ENCODE peak calls at places on chromosomes 2 and 18, in eight cellular contexts. E is cardiac fibroblast; L is fibroblast of the conjunctiva; S is stimulated activated CD4-positive, alpha-beta T cell treated with anti-CD3 and anti-CD28 coated beads, Interleukin-12 subunit alpha, Interleukin-12 subunit beta, amount 100 ng/mL, for 48 hours; I is stimulated activated CD8-positive, alpha-beta memory T cell treated with anti-CD3 and anti-CD28 coated beads, Interleukin-15, amount 100 ng/mL, for 48 hours; Z is lower lobe of right lung; F is retina; D is activated CD4-positive, alpha-beta T cell treated with anti-CD3 and anti-CD28 coated beads, Interleukin-2, amount 50 U/mL, for 1 hour. J is an unnamed sample.

GRCh38 chr2:128591022-128591840 is 272.6 kb upstream of the HS6ST1 start:
- DNase-seq in E (no peak), L (no peak), S (no peak), I (no peak), Z (no peak), F (no peak), D (no peak), J (no peak)

GRCh38 chr2:25338401-25338800 is 3.3 kb downstream of the DNMT3A start:
- DNase-seq in E (no peak), L (no peak), S (no peak), I (no peak), Z (no peak), F (no peak), D (no peak), J (no peak)

GRCh38 chr18:22349317-22349898 is 68.3 kb downstream of the CTAGE1 start:
- DNase-seq in E (no peak), L (no peak), S (no peak), I (no peak), Z (no peak), F (peak), D (no peak), J (no peak)

GRCh38 chr2:13745324-13745723 is 887.2 kb upstream of the LRATD1 start:
- DNase-seq in E (peak), L (no peak), S (no peak), I (no peak), Z (no peak), F (no peak), D (no peak), J (no peak)

GRCh38 chr2:165203689-165204559 is at the start of gene SCN3A:
- DNase-seq in E (peak), L (peak), S (no peak), I (no peak), Z (no peak), F (peak), D (no peak), J (no peak)

GRCh38 chr2:47208852-47209606 is 53.9 kb upstream of the STPG4 start:
- DNase-seq in E (no peak), L (no peak), S (no peak), I (no peak), Z (no peak), F (no peak), D (no peak), J (no peak)

GRCh38 chr2:218073185-218073584 is 4.1 kb downstream of the RUFY4 start:
- DNase-seq in E (no peak), L (no peak), S (no peak), I (no peak), Z (no peak), F (no peak), D (no peak), J (no peak)

GRCh38 chr2:40363631-40364030 is 88.3 kb downstream of the SLC8A1 start:
- DNase-seq in E (peak), L (no peak), S (no peak), I (no peak), Z (no peak), F (peak), D (no peak), J (no peak)

GRCh38 chr2:77521931-77522470 is at the start of gene LRRTM4:
- DNase-seq in E (no peak), L (no peak), S (no peak), I (no peak), Z (no peak), F (peak), D (no peak), J (no peak)

GRCh38 chr2:25521665-25522387 is 151.6 kb downstream of the DTNB start:
- DNase-seq in E (peak), L (peak), S (no peak), I (no peak), Z (no peak), F (peak), D (no peak), J (no peak)

GRCh38 chr2:65129276-65129612 is 662 bp downstream of the RAB1A start:
- DNase-seq in E (no peak), L (no peak), S (no peak), I (no peak), Z (no peak), F (peak), D (no peak), J (no peak)

GRCh38 chr18:59870623-59871130 is 29.1 kb upstream of the PMAIP1 start:
- DNase-seq in E (peak), L (no peak), S (no peak), I (no peak), Z (no peak), F (no peak), D (no peak), J (no peak)

GRCh38 chr2:95388091-95388692 is 14.3 kb upstream of the FAHD2A start:
- DNase-seq in E (no peak), L (no peak), S (no peak), I (no peak), Z (no peak), F (no peak), D (no peak), J (no peak)

GRCh38 chr2:207223051-207223450 is 57.3 kb upstream of the KLF7 start:
- DNase-seq in E (peak), L (peak), S (no peak), I (peak), Z (no peak), F (peak), D (no peak), J (no peak)

GRCh38 chr2:60118061-60118460 is 435.4 kb downstream of the BCL11A start:
- DNase-seq in E (no peak), L (no peak), S (no peak), I (no peak), Z (no peak), F (no peak), D (no peak), J (no peak)

GRCh38 chr2:55842009-55842408 is 81.6 kb downstream of the EFEMP1 start:
- DNase-seq in E (no peak), L (no peak), S (no peak), I (no peak), Z (no peak), F (no peak), D (no peak), J (no peak)

GRCh38 chr2:15159206-15159605 is 401.9 kb downstream of the NBAS start:
- DNase-seq in E (no peak), L (no peak), S (no peak), I (no peak), Z (no peak), F (no peak), D (no peak), J (no peak)

GRCh38 chr18:28422577-28422976 is 245.6 kb upstream of the CDH2 start:
- DNase-seq in E (no peak), L (no peak), S (no peak), I (no peak), Z (no peak), F (no peak), D (no peak), J (no peak)

GRCh38 chr2:176202491-176202890 is 14.0 kb downstream of the HOXD1 start:
- DNase-seq in E (no peak), L (no peak), S (no peak), I (no peak), Z (no peak), F (no peak), D (no peak), J (no peak)

GRCh38 chr2:144999040-144999875 is 479.3 kb upstream of the ZEB2 start:
- DNase-seq in E (peak), L (no peak), S (no peak), I (no peak), Z (no peak), F (no peak), D (no peak), J (no peak)

GRCh38 chr2:66477125-66477842 is 42.4 kb downstream of the MEIS1 start:
- DNase-seq in E (no peak), L (no peak), S (no peak), I (no peak), Z (no peak), F (no peak), D (no peak), J (no peak)

GRCh38 chr2:113980946-113981345 is 91.1 kb downstream of the ACTR3 start:
- DNase-seq in E (peak), L (peak), S (no peak), I (no peak), Z (no peak), F (no peak), D (no peak), J (no peak)

GRCh38 chr2:30611572-30611971 is 164.5 kb downstream of the LCLAT1 start:
- DNase-seq in E (peak), L (no peak), S (no peak), I (no peak), Z (no peak), F (peak), D (no peak), J (no peak)

GRCh38 chr18:72329533-72329932 is 214.6 kb downstream of the CBLN2 start:
- DNase-seq in E (no peak), L (no peak), S (no peak), I (no peak), Z (no peak), F (no peak), D (no peak), J (no peak)

GRCh38 chr2:25418944-25419677 is 77.4 kb upstream of the DNMT3A start:
- DNase-seq in E (peak), L (no peak), S (no peak), I (no peak), Z (no peak), F (peak), D (no peak), J (no peak)

GRCh38 chr18:2402084-2402483 is 169.2 kb downstream of the METTL4 start:
- DNase-seq in E (no peak), L (no peak), S (no peak), I (no peak), Z (no peak), F (no peak), D (no peak), J (no peak)

GRCh38 chr2:30193104-30193681 is 38.1 kb upstream of the LBH start:
- DNase-seq in E (no peak), L (no peak), S (no peak), I (no peak), Z (no peak), F (no peak), D (no peak), J (no peak)

GRCh38 chr2:207121784-207122183 is 44.0 kb downstream of the KLF7 start:
- DNase-seq in E (peak), L (peak), S (no peak), I (no peak), Z (no peak), F (no peak), D (no peak), J (no peak)

GRCh38 chr2:152240559-152241231 is 65.1 kb upstream of the STAM2 start:
- DNase-seq in E (peak), L (no peak), S (no peak), I (no peak), Z (no peak), F (no peak), D (no peak), J (no peak)

GRCh38 chr2:218476676-218477075 is 57.8 kb downstream of the VIL1 start:
- DNase-seq in E (peak), L (peak), S (no peak), I (no peak), Z (no peak), F (no peak), D (no peak), J (no peak)

GRCh38 chr18:12597775-12598174 is 60.1 kb downstream of the SPIRE1 start:
- DNase-seq in E (peak), L (peak), S (no peak), I (no peak), Z (peak), F (no peak), D (no peak), J (no peak)

GRCh38 chr2:134897932-134898331 is 20.7 kb upstream of the CCNT2 start:
- DNase-seq in E (peak), L (no peak), S (no peak), I (no peak), Z (no peak), F (no peak), D (no peak), J (no peak)

GRCh38 chr18:23977709-23978483 is 36.7 kb upstream of the TTC39C start:
- DNase-seq in E (peak), L (no peak), S (no peak), I (no peak), Z (no peak), F (no peak), D (peak), J (no peak)

GRCh38 chr2:48112911-48113687 is 206.8 kb upstream of the FBXO11 start:
- DNase-seq in E (peak), L (no peak), S (no peak), I (no peak), Z (no peak), F (no peak), D (no peak), J (no peak)

GRCh38 chr2:46493241-46493970 is 14.0 kb downstream of the TMEM247 start:
- DNase-seq in E (peak), L (no peak), S (no peak), I (no peak), Z (no peak), F (no peak), D (no peak), J (no peak)

GRCh38 chr2:152468832-152469692 is 134.1 kb downstream of the FMNL2 start:
- DNase-seq in E (peak), L (no peak), S (no peak), I (no peak), Z (no peak), F (no peak), D (no peak), J (no peak)

J was measured in suprapubic skin.